ENCODE peak calls at places on chromosomes 3 and 15, in six cellular contexts. S is T-helper 17 cell, L is OCI-LY7, X is neural progenitor cell, N is neuronal stem cell, V is heart left ventricle. W is an unnamed sample.

GRCh38 chr15:74616020-74616939 is 644 bp downstream of the CLK3 start:
- DNase-seq in S (peak; percentile 55), L (peak; percentile 56), X (peak; percentile 69), N (no peak), V (peak; percentile 93), W (peak; percentile 62)

GRCh38 chr3:108006077-108006675 is 84.7 kb downstream of the CD47 start:
- DNase-seq in S (no peak), L (no peak), X (no peak), N (no peak), V (peak; percentile 47), W (no peak)

GRCh38 chr3:136353461-136353860 is 103.3 kb downstream of the PCCB start:
- DNase-seq in S (no peak), L (no peak), X (no peak), N (no peak), V (no peak), W (no peak)

GRCh38 chr15:101062063-101062462 is 142.9 kb downstream of the LRRK1 start:
- DNase-seq in S (no peak), L (peak; percentile 25), X (no peak), N (no peak), V (no peak), W (no peak)

GRCh38 chr15:50227076-50227475 is 38.5 kb downstream of the HDC start:
- DNase-seq in S (no peak), L (no peak), X (no peak), N (no peak), V (no peak), W (no peak)

GRCh38 chr3:101193957-101194356 is 126.4 kb downstream of the IMPG2 start:
- DNase-seq in S (no peak), L (no peak), X (no peak), N (no peak), V (no peak), W (no peak)

GRCh38 chr15:22933641-22934061 is 46.5 kb downstream of the CYFIP1 start:
- DNase-seq in S (no peak), L (peak; percentile 80), X (no peak), N (no peak), V (no peak), W (no peak)

GRCh38 chr3:129195731-129196256 is 12.1 kb upstream of the CNBP start:
- DNase-seq in S (no peak), L (no peak), X (no peak), N (no peak), V (peak; percentile 64), W (no peak)

GRCh38 chr3:100269410-100270217 is 8.8 kb downstream of the TBC1D23 start:
- DNase-seq in S (no peak), L (no peak), X (no peak), N (no peak), V (no peak), W (no peak)

GRCh38 chr3:105473521-105474223 is 107.0 kb downstream of the ALCAM start:
- DNase-seq in S (no peak), L (no peak), X (peak; percentile 51), N (peak; percentile 36), V (no peak), W (no peak)

GRCh38 chr3:40827942-40828688 is 303.4 kb downstream of the ZNF621 start:
- DNase-seq in S (no peak), L (no peak), X (no peak), N (no peak), V (peak; percentile 75), W (no peak)

GRCh38 chr15:43484455-43484854 is 8.5 kb downstream of the TP53BP1 start:
- DNase-seq in S (no peak), L (no peak), X (no peak), N (no peak), V (no peak), W (no peak)

GRCh38 chr15:82952156-82953081 is at the start of gene HOMER2:
- DNase-seq in S (no peak), L (no peak), X (peak; percentile 79), N (peak; percentile 40), V (peak; percentile 56), W (no peak)

GRCh38 chr3:58041182-58041825 is 33.1 kb downstream of the FLNB start:
- DNase-seq in S (no peak), L (no peak), X (no peak), N (no peak), V (no peak), W (no peak)

GRCh38 chr3:146803746-146804145 is 198.6 kb upstream of the PLSCR5 start:
- DNase-seq in S (no peak), L (no peak), X (peak; percentile 3), N (no peak), V (no peak), W (no peak)

GRCh38 chr3:58497074-58497473 is 5.2 kb downstream of the KCTD6 start:
- DNase-seq in S (no peak), L (peak; percentile 54), X (peak; percentile 89), N (peak; percentile 74), V (no peak), W (no peak)

GRCh38 chr3:97882975-97883598 is 61.3 kb downstream of the CRYBG3 start:
- DNase-seq in S (no peak), L (no peak), X (no peak), N (no peak), V (no peak), W (peak; percentile 32)

GRCh38 chr3:177770821-177771220 is 573.5 kb upstream of the TBL1XR1 start:
- DNase-seq in S (no peak), L (no peak), X (no peak), N (no peak), V (no peak), W (no peak)

GRCh38 chr3:36891651-36892268 is 53.1 kb downstream of the TRANK1 start:
- DNase-seq in S (no peak), L (peak; percentile 55), X (no peak), N (no peak), V (peak; percentile 77), W (no peak)

GRCh38 chr3:146222204-146223046 is 28.5 kb downstream of the PLSCR4 start:
- DNase-seq in S (no peak), L (no peak), X (no peak), N (no peak), V (no peak), W (no peak)

GRCh38 chr15:23860846-23861245 is 173.7 kb upstream of the NDN start:
- DNase-seq in S (no peak), L (no peak), X (no peak), N (no peak), V (no peak), W (no peak)

GRCh38 chr3:118097226-118097625 is 937.4 kb downstream of the IGSF11 start:
- DNase-seq in S (no peak), L (no peak), X (no peak), N (no peak), V (no peak), W (no peak)

GRCh38 chr15:59299919-59300617 is 72.6 kb downstream of the MYO1E start:
- DNase-seq in S (no peak), L (peak; percentile 87), X (no peak), N (no peak), V (peak; percentile 65), W (peak; percentile 71)

GRCh38 chr3:55000946-55001345 is 73.1 kb upstream of the LRTM1 start:
- DNase-seq in S (no peak), L (no peak), X (no peak), N (no peak), V (no peak), W (no peak)

GRCh38 chr3:101928890-101929289 is 79.6 kb downstream of the NFKBIZ start:
- DNase-seq in S (no peak), L (no peak), X (no peak), N (no peak), V (no peak), W (no peak)

GRCh38 chr3:140387244-140387643 is 290.6 kb upstream of the TRIM42 start:
- DNase-seq in S (no peak), L (no peak), X (no peak), N (no peak), V (no peak), W (no peak)

GRCh38 chr3:162605651-162606204 is 1109.1 kb downstream of the OTOL1 start:
- DNase-seq in S (no peak), L (no peak), X (no peak), N (no peak), V (no peak), W (no peak)
- H3K9me3 ChIP-seq in S (no peaks in the 10 kb centered on the region), L (no peaks in the 10 kb centered on the region), X (no peaks in the 10 kb centered on the region), N (peaks cover 9% of the 10 kb centered on the region), V (peaks cover 9% of the 10 kb centered on the region), W (no peaks in the 10 kb centered on the region)

GRCh38 chr3:21273256-21273999 is 477.6 kb downstream of the ZNF385D start:
- DNase-seq in S (no peak), L (no peak), X (no peak), N (no peak), V (no peak), W (no peak)

GRCh38 chr3:21274000-21274671 is 476.9 kb downstream of the ZNF385D start:
- DNase-seq in S (no peak), L (no peak), X (no peak), N (no peak), V (no peak), W (no peak)

GRCh38 chr3:21271606-21272016 is 479.4 kb downstream of the ZNF385D start:
- DNase-seq in S (no peak), L (no peak), X (no peak), N (no peak), V (no peak), W (no peak)
- H3K9me3 ChIP-seq in S (no peaks in the 10 kb centered on the region), L (no peaks in the 10 kb centered on the region), X (no peaks in the 10 kb centered on the region), N (no peaks in the 10 kb centered on the region), V (peaks cover 10% of the 10 kb centered on the region), W (no peaks in the 10 kb centered on the region)

GRCh38 chr3:191790934-191791333 is 330.0 kb downstream of the PYDC2 start:
- DNase-seq in S (no peak), L (no peak), X (no peak), N (no peak), V (no peak), W (no peak)
- H3K9me3 ChIP-seq in S (no peaks in the 10 kb centered on the region), L (no peaks in the 10 kb centered on the region), X (no peaks in the 10 kb centered on the region), N (peaks cover 4% of the 10 kb centered on the region), V (peaks cover 8% of the 10 kb centered on the region), W (no peaks in the 10 kb centered on the region)

GRCh38 chr3:9147215-9147895 is 102.1 kb downstream of the SRGAP3 start:
- DNase-seq in S (no peak), L (no peak), X (no peak), N (no peak), V (no peak), W (no peak)
- H3K9me3 ChIP-seq in S (no peaks in the 10 kb centered on the region), L (no peaks in the 10 kb centered on the region), X (no peaks in the 10 kb centered on the region), N (peaks cover 36% of the 10 kb centered on the region), V (peaks cover 18% of the 10 kb centered on the region), W (no peaks in the 10 kb centered on the region)

DNA sequence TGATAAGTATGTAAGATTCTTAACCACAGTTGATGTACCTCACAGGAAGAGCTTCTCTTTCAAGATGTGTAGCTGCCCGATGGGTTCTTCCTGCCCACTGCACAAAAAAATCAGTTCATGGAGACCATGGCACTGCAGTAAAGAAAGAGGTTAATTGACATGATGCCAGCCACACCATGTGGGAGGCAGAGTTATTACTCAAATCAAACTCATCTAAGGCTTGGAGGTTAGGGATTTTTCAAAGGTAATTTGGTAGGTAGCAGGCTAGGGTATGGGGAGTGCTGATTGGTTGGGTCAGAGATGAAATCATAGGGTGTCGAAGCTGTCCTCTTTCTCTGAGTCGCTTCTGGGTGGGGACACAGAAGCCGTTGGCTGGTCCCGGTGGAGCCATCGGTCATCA is 57.4 kb upstream of the BDH1 start:
- DNase-seq in S (no peak), L (no peak), X (no peak), N (no peak), V (no peak), W (peak; percentile 77)
- H3K9me3 ChIP-seq in S (no peaks in the 10 kb centered on the region), L (peaks cover 26% of the 10 kb centered on the region), X (peaks cover 20% of the 10 kb centered on the region), N (peaks cover 50% of the 10 kb centered on the region), V (peaks cover 11% of the 10 kb centered on the region), W (no peaks in the 10 kb centered on the region)